ENCODE peak calls at places on chromosomes 1 and 21, in five cellular contexts. One of them, this sample, is unnamed.

GRCh38 chr1:207619833-207620572 is 24.9 kb upstream of the CR1L start:
- DNase-seq in naive thymus-derived CD8-positive, alpha-beta T cell: no peak
- DNase-seq in NCI-H2029 treated with DMSO at 0.1 percent for 48 hours: peak
- DNase-seq in GM19239: peak
- DNase-seq in HTR-8/SVneo: peak
- DNase-seq in this sample: peak

GRCh38 chr1:184893695-184894094 is 80.6 kb downstream of the NIBAN1 start:
- DNase-seq in naive thymus-derived CD8-positive, alpha-beta T cell: no peak
- DNase-seq in NCI-H2029 treated with DMSO at 0.1 percent for 48 hours: no peak
- DNase-seq in GM19239: no peak
- DNase-seq in HTR-8/SVneo: no peak
- DNase-seq in this sample: no peak

GRCh38 chr1:218479436-218480115 is 134.4 kb downstream of the TGFB2 start:
- DNase-seq in naive thymus-derived CD8-positive, alpha-beta T cell: no peak
- DNase-seq in NCI-H2029 treated with DMSO at 0.1 percent for 48 hours: no peak
- DNase-seq in GM19239: no peak
- DNase-seq in HTR-8/SVneo: no peak
- DNase-seq in this sample: peak

GRCh38 chr1:29258189-29258973 is 22.1 kb downstream of the PTPRU start:
- DNase-seq in naive thymus-derived CD8-positive, alpha-beta T cell: no peak
- DNase-seq in NCI-H2029 treated with DMSO at 0.1 percent for 48 hours: no peak
- DNase-seq in GM19239: no peak
- DNase-seq in HTR-8/SVneo: no peak
- DNase-seq in this sample: no peak

GRCh38 chr1:211924256-211924655 is 93.7 kb upstream of the LPGAT1 start:
- DNase-seq in naive thymus-derived CD8-positive, alpha-beta T cell: no peak
- DNase-seq in NCI-H2029 treated with DMSO at 0.1 percent for 48 hours: no peak
- DNase-seq in GM19239: no peak
- DNase-seq in HTR-8/SVneo: no peak
- DNase-seq in this sample: no peak

GRCh38 chr1:7407547-7407895 is 363.6 kb upstream of the VAMP3 start:
- DNase-seq in naive thymus-derived CD8-positive, alpha-beta T cell: no peak
- DNase-seq in NCI-H2029 treated with DMSO at 0.1 percent for 48 hours: no peak
- DNase-seq in GM19239: no peak
- DNase-seq in HTR-8/SVneo: no peak
- DNase-seq in this sample: no peak

GRCh38 chr21:29749223-29749622 is 190.6 kb downstream of the GRIK1 start:
- DNase-seq in naive thymus-derived CD8-positive, alpha-beta T cell: no peak
- DNase-seq in NCI-H2029 treated with DMSO at 0.1 percent for 48 hours: no peak
- DNase-seq in GM19239: no peak
- DNase-seq in HTR-8/SVneo: no peak
- DNase-seq in this sample: no peak

GRCh38 chr1:245621589-245621988 is 466.8 kb downstream of the KIF26B start:
- DNase-seq in naive thymus-derived CD8-positive, alpha-beta T cell: no peak
- DNase-seq in NCI-H2029 treated with DMSO at 0.1 percent for 48 hours: no peak
- DNase-seq in GM19239: no peak
- DNase-seq in HTR-8/SVneo: no peak
- DNase-seq in this sample: no peak

GRCh38 chr1:182674346-182675246 is 9.8 kb downstream of the RGS8 start:
- DNase-seq in naive thymus-derived CD8-positive, alpha-beta T cell: no peak
- DNase-seq in NCI-H2029 treated with DMSO at 0.1 percent for 48 hours: no peak
- DNase-seq in GM19239: no peak
- DNase-seq in HTR-8/SVneo: no peak
- DNase-seq in this sample: no peak

GRCh38 chr21:45954271-45954670 is 27.3 kb upstream of the COL6A1 start:
- DNase-seq in naive thymus-derived CD8-positive, alpha-beta T cell: no peak
- DNase-seq in NCI-H2029 treated with DMSO at 0.1 percent for 48 hours: no peak
- DNase-seq in GM19239: no peak
- DNase-seq in HTR-8/SVneo: no peak
- DNase-seq in this sample: no peak

GRCh38 chr1:12454406-12455391 is 163.3 kb downstream of the DHRS3 start:
- DNase-seq in naive thymus-derived CD8-positive, alpha-beta T cell: no peak
- DNase-seq in NCI-H2029 treated with DMSO at 0.1 percent for 48 hours: peak
- DNase-seq in GM19239: no peak
- DNase-seq in HTR-8/SVneo: no peak
- DNase-seq in this sample: no peak

GRCh38 chr1:187409341-187409740 is 580.6 kb downstream of the PLA2G4A start:
- DNase-seq in naive thymus-derived CD8-positive, alpha-beta T cell: no peak
- DNase-seq in NCI-H2029 treated with DMSO at 0.1 percent for 48 hours: no peak
- DNase-seq in GM19239: no peak
- DNase-seq in HTR-8/SVneo: no peak
- DNase-seq in this sample: no peak

GRCh38 chr21:15457962-15458361 is 271.8 kb upstream of the USP25 start:
- DNase-seq in naive thymus-derived CD8-positive, alpha-beta T cell: no peak
- DNase-seq in NCI-H2029 treated with DMSO at 0.1 percent for 48 hours: no peak
- DNase-seq in GM19239: no peak
- DNase-seq in HTR-8/SVneo: no peak
- DNase-seq in this sample: no peak

GRCh38 chr1:4462831-4463484 is 191.5 kb upstream of the AJAP1 start:
- DNase-seq in naive thymus-derived CD8-positive, alpha-beta T cell: no peak
- DNase-seq in NCI-H2029 treated with DMSO at 0.1 percent for 48 hours: no peak
- DNase-seq in GM19239: no peak
- DNase-seq in HTR-8/SVneo: no peak
- DNase-seq in this sample: no peak

GRCh38 chr1:200124309-200124708 is 96.8 kb downstream of the NR5A2 start:
- DNase-seq in naive thymus-derived CD8-positive, alpha-beta T cell: no peak
- DNase-seq in NCI-H2029 treated with DMSO at 0.1 percent for 48 hours: no peak
- DNase-seq in GM19239: no peak
- DNase-seq in HTR-8/SVneo: no peak
- DNase-seq in this sample: no peak

GRCh38 chr1:181482521-181483083 is 715 bp upstream of the CACNA1E start:
- DNase-seq in naive thymus-derived CD8-positive, alpha-beta T cell: no peak
- DNase-seq in NCI-H2029 treated with DMSO at 0.1 percent for 48 hours: no peak
- DNase-seq in GM19239: peak
- DNase-seq in HTR-8/SVneo: no peak
- DNase-seq in this sample: no peak

GRCh38 chr1:64098436-64098835 is 105.0 kb upstream of the UBE2U start:
- DNase-seq in naive thymus-derived CD8-positive, alpha-beta T cell: no peak
- DNase-seq in NCI-H2029 treated with DMSO at 0.1 percent for 48 hours: no peak
- DNase-seq in GM19239: no peak
- DNase-seq in HTR-8/SVneo: no peak
- DNase-seq in this sample: no peak

GRCh38 chr1:25927541-25928265 is 21.5 kb upstream of the STMN1 start:
- DNase-seq in naive thymus-derived CD8-positive, alpha-beta T cell: no peak
- DNase-seq in NCI-H2029 treated with DMSO at 0.1 percent for 48 hours: no peak
- DNase-seq in GM19239: no peak
- DNase-seq in HTR-8/SVneo: no peak
- DNase-seq in this sample: no peak

GRCh38 chr1:246161626-246162025 is 345.5 kb downstream of the SMYD3 start:
- DNase-seq in naive thymus-derived CD8-positive, alpha-beta T cell: no peak
- DNase-seq in NCI-H2029 treated with DMSO at 0.1 percent for 48 hours: peak
- DNase-seq in GM19239: no peak
- DNase-seq in HTR-8/SVneo: no peak
- DNase-seq in this sample: peak

GRCh38 chr21:24369751-24370150 is 1237.5 kb downstream of the MRPL39 start:
- DNase-seq in naive thymus-derived CD8-positive, alpha-beta T cell: no peak
- DNase-seq in NCI-H2029 treated with DMSO at 0.1 percent for 48 hours: no peak
- DNase-seq in GM19239: no peak
- DNase-seq in HTR-8/SVneo: no peak
- DNase-seq in this sample: peak

GRCh38 chr1:66353207-66353606 is 180.7 kb upstream of the SGIP1 start:
- DNase-seq in naive thymus-derived CD8-positive, alpha-beta T cell: no peak
- DNase-seq in NCI-H2029 treated with DMSO at 0.1 percent for 48 hours: no peak
- DNase-seq in GM19239: no peak
- DNase-seq in HTR-8/SVneo: no peak
- DNase-seq in this sample: no peak

GRCh38 chr1:56473582-56474270 is 105.6 kb downstream of the PLPP3 start:
- DNase-seq in naive thymus-derived CD8-positive, alpha-beta T cell: no peak
- DNase-seq in NCI-H2029 treated with DMSO at 0.1 percent for 48 hours: no peak
- DNase-seq in GM19239: no peak
- DNase-seq in HTR-8/SVneo: no peak
- DNase-seq in this sample: no peak

GRCh38 chr1:72357411-72357810 is 75.1 kb upstream of the NEGR1 start:
- DNase-seq in naive thymus-derived CD8-positive, alpha-beta T cell: no peak
- DNase-seq in NCI-H2029 treated with DMSO at 0.1 percent for 48 hours: no peak
- DNase-seq in GM19239: no peak
- DNase-seq in HTR-8/SVneo: no peak
- DNase-seq in this sample: peak

GRCh38 chr21:39053126-39053525 is 130.1 kb downstream of the PSMG1 start:
- DNase-seq in naive thymus-derived CD8-positive, alpha-beta T cell: no peak
- DNase-seq in NCI-H2029 treated with DMSO at 0.1 percent for 48 hours: no peak
- DNase-seq in GM19239: no peak
- DNase-seq in HTR-8/SVneo: no peak
- DNase-seq in this sample: no peak

GRCh38 chr1:59156526-59157196 is 140.2 kb upstream of the FGGY start:
- DNase-seq in naive thymus-derived CD8-positive, alpha-beta T cell: no peak
- DNase-seq in NCI-H2029 treated with DMSO at 0.1 percent for 48 hours: no peak
- DNase-seq in GM19239: no peak
- DNase-seq in HTR-8/SVneo: no peak
- DNase-seq in this sample: no peak

GRCh38 chr1:205986291-205986690 is 16.9 kb downstream of the RAB7B start:
- DNase-seq in naive thymus-derived CD8-positive, alpha-beta T cell: no peak
- DNase-seq in NCI-H2029 treated with DMSO at 0.1 percent for 48 hours: no peak
- DNase-seq in GM19239: no peak
- DNase-seq in HTR-8/SVneo: no peak
- DNase-seq in this sample: no peak

GRCh38 chr1:38076038-38076437 is 29.4 kb upstream of the POU3F1 start:
- DNase-seq in naive thymus-derived CD8-positive, alpha-beta T cell: no peak
- DNase-seq in NCI-H2029 treated with DMSO at 0.1 percent for 48 hours: no peak
- DNase-seq in GM19239: no peak
- DNase-seq in HTR-8/SVneo: no peak
- DNase-seq in this sample: no peak

GRCh38 chr1:26278835-26279597 is 870 bp upstream of the SH3BGRL3 start:
- DNase-seq in naive thymus-derived CD8-positive, alpha-beta T cell: no peak
- DNase-seq in NCI-H2029 treated with DMSO at 0.1 percent for 48 hours: no peak
- DNase-seq in GM19239: no peak
- DNase-seq in HTR-8/SVneo: no peak
- DNase-seq in this sample: no peak

GRCh38 chr21:37367758-37368535 is 1.4 kb downstream of the DYRK1A start:
- DNase-seq in naive thymus-derived CD8-positive, alpha-beta T cell: no peak
- DNase-seq in NCI-H2029 treated with DMSO at 0.1 percent for 48 hours: no peak
- DNase-seq in GM19239: no peak
- DNase-seq in HTR-8/SVneo: no peak
- DNase-seq in this sample: no peak

GRCh38 chr21:26544208-26544607 is 28.9 kb downstream of the CYYR1 start:
- DNase-seq in naive thymus-derived CD8-positive, alpha-beta T cell: no peak
- DNase-seq in NCI-H2029 treated with DMSO at 0.1 percent for 48 hours: no peak
- DNase-seq in GM19239: no peak
- DNase-seq in HTR-8/SVneo: peak
- DNase-seq in this sample: no peak

GRCh38 chr21:39934895-39935294 is 67.7 kb downstream of the PCP4 start:
- DNase-seq in naive thymus-derived CD8-positive, alpha-beta T cell: no peak
- DNase-seq in NCI-H2029 treated with DMSO at 0.1 percent for 48 hours: no peak
- DNase-seq in GM19239: no peak
- DNase-seq in HTR-8/SVneo: no peak
- DNase-seq in this sample: no peak

GRCh38 chr1:116306102-116306501 is 66.9 kb upstream of the ATP1A1 start:
- DNase-seq in naive thymus-derived CD8-positive, alpha-beta T cell: no peak
- DNase-seq in NCI-H2029 treated with DMSO at 0.1 percent for 48 hours: no peak
- DNase-seq in GM19239: no peak
- DNase-seq in HTR-8/SVneo: no peak
- DNase-seq in this sample: no peak

GRCh38 chr21:37829043-37829442 is 87.2 kb downstream of the KCNJ6 start:
- DNase-seq in naive thymus-derived CD8-positive, alpha-beta T cell: no peak
- DNase-seq in NCI-H2029 treated with DMSO at 0.1 percent for 48 hours: no peak
- DNase-seq in GM19239: no peak
- DNase-seq in HTR-8/SVneo: no peak
- DNase-seq in this sample: no peak

GRCh38 chr1:31660871-31661455 is 16.3 kb upstream of the PEF1 start:
- DNase-seq in naive thymus-derived CD8-positive, alpha-beta T cell: no peak
- DNase-seq in NCI-H2029 treated with DMSO at 0.1 percent for 48 hours: no peak
- DNase-seq in GM19239: no peak
- DNase-seq in HTR-8/SVneo: no peak
- DNase-seq in this sample: no peak

GRCh38 chr1:89765774-89766173 is 55.1 kb upstream of the LRRC8D start:
- DNase-seq in naive thymus-derived CD8-positive, alpha-beta T cell: no peak
- DNase-seq in NCI-H2029 treated with DMSO at 0.1 percent for 48 hours: no peak
- DNase-seq in GM19239: no peak
- DNase-seq in HTR-8/SVneo: no peak
- DNase-seq in this sample: no peak

GRCh38 chr1:3477241-3478109 is 23.0 kb downstream of the ARHGEF16 start:
- DNase-seq in naive thymus-derived CD8-positive, alpha-beta T cell: no peak
- DNase-seq in NCI-H2029 treated with DMSO at 0.1 percent for 48 hours: no peak
- DNase-seq in GM19239: no peak
- DNase-seq in HTR-8/SVneo: no peak
- DNase-seq in this sample: no peak

GRCh38 chr1:24725209-24725651 is 20.0 kb upstream of the CLIC4 start:
- DNase-seq in naive thymus-derived CD8-positive, alpha-beta T cell: no peak
- DNase-seq in NCI-H2029 treated with DMSO at 0.1 percent for 48 hours: no peak
- DNase-seq in GM19239: no peak
- DNase-seq in HTR-8/SVneo: no peak
- DNase-seq in this sample: no peak

GRCh38 chr1:55064071-55064581 is 24.8 kb downstream of the PCSK9 start:
- DNase-seq in naive thymus-derived CD8-positive, alpha-beta T cell: no peak
- DNase-seq in NCI-H2029 treated with DMSO at 0.1 percent for 48 hours: peak
- DNase-seq in GM19239: peak
- DNase-seq in HTR-8/SVneo: no peak
- DNase-seq in this sample: no peak

GRCh38 chr1:202959276-202959620 is 1.1 kb upstream of the ADIPOR1 start:
- DNase-seq in naive thymus-derived CD8-positive, alpha-beta T cell: no peak
- DNase-seq in NCI-H2029 treated with DMSO at 0.1 percent for 48 hours: peak
- DNase-seq in GM19239: no peak
- DNase-seq in HTR-8/SVneo: peak
- DNase-seq in this sample: no peak

This sample was measured in skeletal muscle cell.